ENCODE peak calls at places on chromosomes 6 and 20, in ten cellular contexts. U is SHP77; Q is C1 segment of cervical spinal cord; F is HCT116; P is T1000; Y is COR-L47; L is GM23338; O is NCI-H774; B is activated T-helper 2 cell treated with anti-CD3 and anti-CD28 coated beads, Interferon-gamma antibody, Interleukin-2, Interleukin-4, amounts not matched to agents 10 μg/mL and 5 μg/mL and 100 μg/mL, durations not matched to agents 14 hours and 24 hours and 36 hours; K is epithelial cell of esophagus. D is an unnamed sample.

GRCh38 chr6:161232467-161232866 is 41.4 kb downstream of the AGPAT4 start:
- DNase-seq in U (no peak), Q (no peak), F (no peak), P (no peak), Y (no peak), L (no peak), O (no peak), B (no peak), K (no peak), D (no peak)

GRCh38 chr6:52286798-52287432 is 2.4 kb upstream of the MCM3 start:
- DNase-seq in U (peak), Q (peak), F (peak), P (peak), Y (peak), L (peak), O (peak), B (peak), K (peak), D (peak)

GRCh38 chr6:128600397-128600951 is 80.1 kb upstream of the PTPRK start:
- DNase-seq in U (no peak), Q (no peak), F (no peak), P (peak), Y (peak), L (peak), O (peak), B (no peak), K (peak), D (no peak)

GRCh38 chr6:113414511-113414910 is 442.6 kb upstream of the MARCKS start:
- DNase-seq in U (peak), Q (peak), F (peak), P (peak), Y (no peak), L (no peak), O (peak), B (no peak), K (peak), D (no peak)

GRCh38 chr6:107634147-107635057 is 144.5 kb downstream of the SOBP start:
- DNase-seq in U (no peak), Q (no peak), F (no peak), P (no peak), Y (no peak), L (peak), O (no peak), B (no peak), K (no peak), D (no peak)

GRCh38 chr20:33910056-33910455 is 83.7 kb upstream of the RALY start:
- DNase-seq in U (no peak), Q (no peak), F (no peak), P (no peak), Y (no peak), L (no peak), O (no peak), B (no peak), K (no peak), D (no peak)

GRCh38 chr6:10418862-10419748 is 4.2 kb upstream of the TFAP2A start:
- DNase-seq in U (no peak), Q (no peak), F (no peak), P (no peak), Y (no peak), L (peak), O (no peak), B (no peak), K (peak), D (no peak)

GRCh38 chr6:83198486-83199172 is 5.5 kb downstream of the RWDD2A start:
- DNase-seq in U (no peak), Q (no peak), F (no peak), P (no peak), Y (no peak), L (no peak), O (no peak), B (no peak), K (peak), D (no peak)

GRCh38 chr6:28643017-28643740 is 117.5 kb downstream of the GPX5 start:
- DNase-seq in U (no peak), Q (no peak), F (peak), P (no peak), Y (peak), L (peak), O (peak), B (no peak), K (peak), D (no peak)

GRCh38 chr20:57921701-57922482 is 212.1 kb upstream of the PMEPA1 start:
- DNase-seq in U (no peak), Q (peak), F (no peak), P (no peak), Y (no peak), L (no peak), O (no peak), B (no peak), K (no peak), D (no peak)

GRCh38 chr6:45116714-45117410 is 211.3 kb upstream of the RUNX2 start:
- DNase-seq in U (no peak), Q (no peak), F (no peak), P (no peak), Y (no peak), L (no peak), O (no peak), B (no peak), K (peak), D (no peak)

GRCh38 chr6:70864404-70864803 is 92.5 kb downstream of the B3GAT2 start:
- DNase-seq in U (no peak), Q (no peak), F (no peak), P (no peak), Y (no peak), L (peak), O (no peak), B (no peak), K (no peak), D (no peak)

GRCh38 chr20:34216382-34216742 is 24.9 kb upstream of the ASIP start:
- DNase-seq in U (no peak), Q (no peak), F (no peak), P (no peak), Y (no peak), L (no peak), O (no peak), B (no peak), K (no peak), D (no peak)

GRCh38 chr6:168044521-168045130 is 34.4 kb downstream of the FRMD1 start:
- DNase-seq in U (no peak), Q (no peak), F (no peak), P (no peak), Y (no peak), L (no peak), O (no peak), B (no peak), K (no peak), D (no peak)

GRCh38 chr6:13457577-13457976 is 29.8 kb downstream of the GFOD1 start:
- DNase-seq in U (no peak), Q (no peak), F (no peak), P (no peak), Y (no peak), L (no peak), O (no peak), B (no peak), K (peak), D (no peak)

GRCh38 chr6:121430514-121431460 is 4.7 kb upstream of the GJA1 start:
- DNase-seq in U (peak), Q (no peak), F (peak), P (no peak), Y (peak), L (peak), O (peak), B (no peak), K (peak), D (no peak)

GRCh38 chr20:8809107-8809953 is 259.6 kb upstream of the PLCB4 start:
- DNase-seq in U (no peak), Q (no peak), F (no peak), P (no peak), Y (no peak), L (peak), O (no peak), B (no peak), K (no peak), D (no peak)

GRCh38 chr20:2156666-2157624 is 55.3 kb downstream of the STK35 start:
- DNase-seq in U (no peak), Q (no peak), F (no peak), P (no peak), Y (no peak), L (no peak), O (no peak), B (no peak), K (peak), D (no peak)

GRCh38 chr6:122798099-122798641 is 9.1 kb downstream of the SMPDL3A start:
- DNase-seq in U (no peak), Q (no peak), F (peak), P (peak), Y (no peak), L (no peak), O (peak), B (peak), K (peak), D (no peak)

GRCh38 chr6:447381-448165 is 56.0 kb downstream of the IRF4 start:
- DNase-seq in U (no peak), Q (no peak), F (no peak), P (no peak), Y (no peak), L (no peak), O (no peak), B (no peak), K (no peak), D (no peak)

GRCh38 chr20:43379239-43379917 is 78.3 kb upstream of the SRSF6 start:
- DNase-seq in U (no peak), Q (no peak), F (no peak), P (peak), Y (no peak), L (no peak), O (no peak), B (no peak), K (peak), D (no peak)

GRCh38 chr6:107692351-107692750 is 131.8 kb downstream of the SCML4 start:
- DNase-seq in U (no peak), Q (no peak), F (no peak), P (no peak), Y (no peak), L (no peak), O (no peak), B (no peak), K (peak), D (no peak)

D was measured in amygdala.